ENCODE peak calls at places on chromosomes 3 and 15, in four cellular contexts. Q, Z, F and J are unnamed samples.

GRCh38 chr3:32859604-32860237 is 41.9 kb downstream of the TRIM71 start:
- DNase-seq in Q (no peak), Z (no peak), F (no peak), J (no peak)

GRCh38 chr3:84959470-84960380 is 936 bp downstream of the CADM2 start:
- DNase-seq in Q (no peak), Z (no peak), F (no peak), J (no peak)

GRCh38 chr15:88431441-88431840 is 35.7 kb downstream of the MRPL46 start:
- DNase-seq in Q (no peak), Z (no peak), F (no peak), J (no peak)

GRCh38 chr15:34109775-34110663 is 8.1 kb downstream of the PGBD4 start:
- DNase-seq in Q (peak; percentile 35), Z (no peak), F (no peak), J (no peak)

GRCh38 chr15:43975326-43975725 is 148.5 kb downstream of the WDR76 start:
- DNase-seq in Q (no peak), Z (no peak), F (no peak), J (no peak)

GRCh38 chr3:134445631-134446030 is 40.2 kb downstream of the ANAPC13 start:
- DNase-seq in Q (no peak), Z (no peak), F (no peak), J (no peak)

GRCh38 chr3:178325330-178325729 is 210.9 kb upstream of the KCNMB2 start:
- DNase-seq in Q (peak; percentile 32), Z (no peak), F (no peak), J (no peak)

GRCh38 chr3:129224984-129225393 is 24.4 kb upstream of the COPG1 start:
- DNase-seq in Q (peak; percentile 82), Z (no peak), F (no peak), J (no peak)

GRCh38 chr3:60027335-60027734 is 977.5 kb upstream of the CFAP20DC start:
- DNase-seq in Q (no peak), Z (no peak), F (no peak), J (no peak)

GRCh38 chr3:177960014-177960413 is 576.2 kb upstream of the KCNMB2 start:
- DNase-seq in Q (peak; percentile 14), Z (no peak), F (no peak), J (no peak)

GRCh38 chr3:45552031-45552772 is 42.3 kb upstream of the LIMD1 start:
- DNase-seq in Q (peak; percentile 37), Z (no peak), F (no peak), J (no peak)

GRCh38 chr3:183815565-183815943 is 9.8 kb downstream of the MAP6D1 start:
- DNase-seq in Q (no peak), Z (no peak), F (no peak), J (no peak)

GRCh38 chr3:167605871-167606270 is 47.9 kb downstream of the WDR49 start:
- DNase-seq in Q (no peak), Z (no peak), F (no peak), J (no peak)

GRCh38 chr15:71079208-71080044 is 35.8 kb upstream of the THSD4 start:
- DNase-seq in Q (peak; percentile 73), Z (no peak), F (no peak), J (no peak)

GRCh38 chr3:152879130-152879789 is 44.3 kb downstream of the P2RY1 start:
- DNase-seq in Q (no peak), Z (no peak), F (no peak), J (peak; percentile 13)

GRCh38 chr15:88391700-88392099 is 75.5 kb downstream of the MRPL46 start:
- DNase-seq in Q (no peak), Z (no peak), F (no peak), J (no peak)

GRCh38 chr3:113873814-113874526 is 35.4 kb downstream of the GRAMD1C start:
- DNase-seq in Q (no peak), Z (no peak), F (no peak), J (no peak)

GRCh38 chr3:175940881-175941280 is 1081.7 kb downstream of the NAALADL2 start:
- DNase-seq in Q (no peak), Z (no peak), F (no peak), J (no peak)

GRCh38 chr3:197353001-197353866 is 54.8 kb upstream of the DLG1 start:
- DNase-seq in Q (no peak), Z (no peak), F (no peak), J (no peak)

GRCh38 chr3:86073799-86074198 is 917.1 kb downstream of the VGLL3 start:
- DNase-seq in Q (no peak), Z (no peak), F (no peak), J (no peak)